ENCODE peak calls at places on chromosome 9, in ten cellular contexts. One of them, this sample, is unnamed.

GRCh38 chr9:37010976-37011375 is 23.1 kb downstream of the PAX5 start:
- DNase-seq in HepG2: no peak
- DNase-seq in astrocyte of the hippocampus: no peak
- DNase-seq in right atrium auricular region: no peak
- DNase-seq in pancreas: no peak
- DNase-seq in CD4-positive, alpha-beta T cell: no peak
- DNase-seq in tibial artery: no peak
- DNase-seq in GM03348: no peak
- DNase-seq in stimulated activated CD4-positive, alpha-beta T cell treated with anti-CD3 and anti-CD28 coated beads, Interleukin-12 subunit alpha, Interleukin-12 subunit beta, amount 100 ng/mL, for 4 hours: no peak
- DNase-seq in cardiac septum: no peak
- DNase-seq in this sample: no peak

GRCh38 chr9:26802921-26803320 is 89.7 kb downstream of the CAAP1 start:
- DNase-seq in HepG2: no peak
- DNase-seq in GM03348: no peak
- DNase-seq in CD4-positive, alpha-beta T cell: no peak
- DNase-seq in pancreas: no peak
- DNase-seq in stimulated activated CD4-positive, alpha-beta T cell treated with anti-CD3 and anti-CD28 coated beads, Interleukin-12 subunit alpha, Interleukin-12 subunit beta, amount 100 ng/mL, for 4 hours: no peak
- DNase-seq in tibial artery: no peak
- DNase-seq in right atrium auricular region: no peak
- DNase-seq in cardiac septum: no peak
- DNase-seq in astrocyte of the hippocampus: no peak
- DNase-seq in this sample: no peak

GRCh38 chr9:14318934-14319513 is 5.1 kb upstream of the NFIB start:
- DNase-seq in GM03348: no peak
- DNase-seq in tibial artery: no peak
- DNase-seq in CD4-positive, alpha-beta T cell: no peak
- DNase-seq in pancreas: no peak
- DNase-seq in astrocyte of the hippocampus: peak
- DNase-seq in stimulated activated CD4-positive, alpha-beta T cell treated with anti-CD3 and anti-CD28 coated beads, Interleukin-12 subunit alpha, Interleukin-12 subunit beta, amount 100 ng/mL, for 4 hours: no peak
- DNase-seq in cardiac septum: no peak
- DNase-seq in HepG2: no peak
- DNase-seq in right atrium auricular region: no peak
- DNase-seq in this sample: no peak

GRCh38 chr9:20437466-20437865 is 184.8 kb downstream of the MLLT3 start:
- DNase-seq in GM03348: peak
- DNase-seq in cardiac septum: no peak
- DNase-seq in pancreas: no peak
- DNase-seq in tibial artery: no peak
- DNase-seq in stimulated activated CD4-positive, alpha-beta T cell treated with anti-CD3 and anti-CD28 coated beads, Interleukin-12 subunit alpha, Interleukin-12 subunit beta, amount 100 ng/mL, for 4 hours: no peak
- DNase-seq in astrocyte of the hippocampus: peak
- DNase-seq in CD4-positive, alpha-beta T cell: no peak
- DNase-seq in right atrium auricular region: no peak
- DNase-seq in HepG2: no peak
- DNase-seq in this sample: no peak

GRCh38 chr9:84751921-84752320 is 82.4 kb downstream of the NTRK2 start:
- DNase-seq in astrocyte of the hippocampus: peak
- DNase-seq in cardiac septum: no peak
- DNase-seq in right atrium auricular region: no peak
- DNase-seq in tibial artery: no peak
- DNase-seq in stimulated activated CD4-positive, alpha-beta T cell treated with anti-CD3 and anti-CD28 coated beads, Interleukin-12 subunit alpha, Interleukin-12 subunit beta, amount 100 ng/mL, for 4 hours: no peak
- DNase-seq in CD4-positive, alpha-beta T cell: no peak
- DNase-seq in HepG2: no peak
- DNase-seq in pancreas: no peak
- DNase-seq in GM03348: no peak
- DNase-seq in this sample: peak

GRCh38 chr9:93613791-93614190 is 37.4 kb downstream of the PHF2 start:
- DNase-seq in pancreas: no peak
- DNase-seq in stimulated activated CD4-positive, alpha-beta T cell treated with anti-CD3 and anti-CD28 coated beads, Interleukin-12 subunit alpha, Interleukin-12 subunit beta, amount 100 ng/mL, for 4 hours: no peak
- DNase-seq in HepG2: no peak
- DNase-seq in right atrium auricular region: peak
- DNase-seq in tibial artery: no peak
- DNase-seq in CD4-positive, alpha-beta T cell: no peak
- DNase-seq in astrocyte of the hippocampus: no peak
- DNase-seq in GM03348: no peak
- DNase-seq in cardiac septum: no peak
- DNase-seq in this sample: no peak

GRCh38 chr9:95736370-95736769 is 139.1 kb upstream of the ERCC6L2 start:
- DNase-seq in stimulated activated CD4-positive, alpha-beta T cell treated with anti-CD3 and anti-CD28 coated beads, Interleukin-12 subunit alpha, Interleukin-12 subunit beta, amount 100 ng/mL, for 4 hours: no peak
- DNase-seq in right atrium auricular region: no peak
- DNase-seq in pancreas: no peak
- DNase-seq in GM03348: no peak
- DNase-seq in CD4-positive, alpha-beta T cell: no peak
- DNase-seq in cardiac septum: no peak
- DNase-seq in astrocyte of the hippocampus: no peak
- DNase-seq in HepG2: no peak
- DNase-seq in tibial artery: no peak
- DNase-seq in this sample: no peak

GRCh38 chr9:72585737-72586136 is 64.3 kb downstream of the TMC1 start:
- DNase-seq in tibial artery: no peak
- DNase-seq in pancreas: peak
- DNase-seq in GM03348: peak
- DNase-seq in right atrium auricular region: no peak
- DNase-seq in stimulated activated CD4-positive, alpha-beta T cell treated with anti-CD3 and anti-CD28 coated beads, Interleukin-12 subunit alpha, Interleukin-12 subunit beta, amount 100 ng/mL, for 4 hours: no peak
- DNase-seq in CD4-positive, alpha-beta T cell: no peak
- DNase-seq in HepG2: no peak
- DNase-seq in cardiac septum: no peak
- DNase-seq in astrocyte of the hippocampus: no peak
- DNase-seq in this sample: no peak

GRCh38 chr9:24381205-24381604 is 164.5 kb downstream of the IZUMO3 start:
- DNase-seq in GM03348: no peak
- DNase-seq in astrocyte of the hippocampus: no peak
- DNase-seq in cardiac septum: no peak
- DNase-seq in stimulated activated CD4-positive, alpha-beta T cell treated with anti-CD3 and anti-CD28 coated beads, Interleukin-12 subunit alpha, Interleukin-12 subunit beta, amount 100 ng/mL, for 4 hours: no peak
- DNase-seq in pancreas: no peak
- DNase-seq in right atrium auricular region: no peak
- DNase-seq in tibial artery: no peak
- DNase-seq in CD4-positive, alpha-beta T cell: no peak
- DNase-seq in HepG2: no peak
- DNase-seq in this sample: no peak

GRCh38 chr9:121972501-121972981 is 120.6 kb downstream of the TTLL11 start:
- DNase-seq in stimulated activated CD4-positive, alpha-beta T cell treated with anti-CD3 and anti-CD28 coated beads, Interleukin-12 subunit alpha, Interleukin-12 subunit beta, amount 100 ng/mL, for 4 hours: no peak
- DNase-seq in astrocyte of the hippocampus: peak
- DNase-seq in pancreas: peak
- DNase-seq in tibial artery: no peak
- DNase-seq in HepG2: no peak
- DNase-seq in GM03348: peak
- DNase-seq in CD4-positive, alpha-beta T cell: no peak
- DNase-seq in cardiac septum: no peak
- DNase-seq in right atrium auricular region: no peak
- DNase-seq in this sample: peak

GRCh38 chr9:111148390-111148993 is 110.2 kb upstream of the LPAR1 start:
- DNase-seq in HepG2: no peak
- DNase-seq in stimulated activated CD4-positive, alpha-beta T cell treated with anti-CD3 and anti-CD28 coated beads, Interleukin-12 subunit alpha, Interleukin-12 subunit beta, amount 100 ng/mL, for 4 hours: no peak
- DNase-seq in tibial artery: no peak
- DNase-seq in astrocyte of the hippocampus: no peak
- DNase-seq in right atrium auricular region: no peak
- DNase-seq in cardiac septum: no peak
- DNase-seq in pancreas: no peak
- DNase-seq in CD4-positive, alpha-beta T cell: no peak
- DNase-seq in GM03348: no peak
- DNase-seq in this sample: peak

This sample was measured in renal cortical epithelial cell.